ENCODE peak calls at places on chromosomes 6 and 20, in seven cellular contexts. E, S, Q, Z, O, F and Y are unnamed samples.

GRCh38 chr6:43181942-43182860 is at the start of gene CUL9:
- DNase-seq in E (peak; percentile 57), S (peak; percentile 72), Q (peak; percentile 87), Z (peak; percentile 86), O (peak; percentile 74), F (peak; percentile 92), Y (peak; percentile 64)

GRCh38 chr20:63625771-63626423 is 1.0 kb downstream of the GMEB2 start:
- DNase-seq in E (peak; percentile 39), S (peak; percentile 18), Q (no peak), Z (peak; percentile 52), O (no peak), F (peak; percentile 72), Y (no peak)

GRCh38 chr6:135300576-135300975 is 119.5 kb downstream of the MYB start:
- DNase-seq in E (no peak), S (no peak), Q (no peak), Z (no peak), O (no peak), F (no peak), Y (no peak)

GRCh38 chr6:140636698-140637402 is 1262.4 kb upstream of the CITED2 start:
- DNase-seq in E (no peak), S (no peak), Q (no peak), Z (no peak), O (no peak), F (no peak), Y (no peak)

GRCh38 chr6:166307082-166307980 is 861 bp downstream of the PRR18 start:
- DNase-seq in E (no peak), S (no peak), Q (peak; percentile 61), Z (no peak), O (no peak), F (no peak), Y (no peak)

GRCh38 chr20:57869951-57870315 is 160.1 kb upstream of the PMEPA1 start:
- DNase-seq in E (no peak), S (no peak), Q (no peak), Z (no peak), O (no peak), F (no peak), Y (no peak)

GRCh38 chr6:110357696-110358535 is at the start of gene METTL24:
- DNase-seq in E (no peak), S (no peak), Q (peak; percentile 38), Z (peak; percentile 31), O (no peak), F (no peak), Y (no peak)

GRCh38 chr20:11989018-11989771 is 71.5 kb downstream of the BTBD3 start:
- DNase-seq in E (no peak), S (no peak), Q (no peak), Z (no peak), O (no peak), F (no peak), Y (no peak)

GRCh38 chr6:99019341-99019740 is 71.6 kb upstream of the FBXL4 start:
- DNase-seq in E (no peak), S (no peak), Q (no peak), Z (no peak), O (no peak), F (no peak), Y (no peak)

GRCh38 chr20:54063998-54064676 is 6.3 kb downstream of the BCAS1 start:
- DNase-seq in E (no peak), S (no peak), Q (no peak), Z (peak; percentile 46), O (no peak), F (no peak), Y (no peak)

GRCh38 chr6:137856138-137856898 is 10.7 kb upstream of the TNFAIP3 start:
- DNase-seq in E (no peak), S (no peak), Q (no peak), Z (no peak), O (no peak), F (no peak), Y (peak; percentile 65)

GRCh38 chr20:41366546-41367392 is at the start of gene EMILIN3:
- DNase-seq in E (no peak), S (no peak), Q (no peak), Z (no peak), O (no peak), F (no peak), Y (no peak)

GRCh38 chr6:5133943-5134342 is 48.8 kb downstream of the PPP1R3G start:
- DNase-seq in E (no peak), S (no peak), Q (no peak), Z (no peak), O (no peak), F (no peak), Y (no peak)

GRCh38 chr6:40287296-40287820 is 299.8 kb downstream of the LRFN2 start:
- DNase-seq in E (no peak), S (no peak), Q (no peak), Z (no peak), O (no peak), F (no peak), Y (no peak)

GRCh38 chr6:47524136-47524840 is 46.7 kb downstream of the CD2AP start:
- DNase-seq in E (no peak), S (no peak), Q (no peak), Z (no peak), O (no peak), F (no peak), Y (no peak)

GRCh38 chr20:11387189-11387754 is 530.4 kb upstream of the BTBD3 start:
- DNase-seq in E (no peak), S (no peak), Q (no peak), Z (no peak), O (no peak), F (no peak), Y (peak; percentile 84)

GRCh38 chr6:80531676-80532619 is 425.5 kb downstream of the BCKDHB start:
- DNase-seq in E (no peak), S (no peak), Q (no peak), Z (no peak), O (no peak), F (no peak), Y (no peak)

GRCh38 chr20:10490706-10491105 is 55.6 kb downstream of the SLX4IP start:
- DNase-seq in E (no peak), S (no peak), Q (peak; percentile 11), Z (no peak), O (no peak), F (no peak), Y (no peak)

GRCh38 chr20:137668-138131 is 4.7 kb upstream of the DEFB126 start:
- DNase-seq in E (peak; percentile 63), S (no peak), Q (no peak), Z (peak; percentile 38), O (no peak), F (no peak), Y (no peak)

GRCh38 chr6:38259736-38260135 is 380.0 kb downstream of the BTBD9 start:
- DNase-seq in E (no peak), S (no peak), Q (no peak), Z (no peak), O (no peak), F (no peak), Y (peak; percentile 25)

GRCh38 chr6:47478233-47479155 is 905 bp downstream of the CD2AP start:
- DNase-seq in E (peak; percentile 38), S (no peak), Q (no peak), Z (no peak), O (no peak), F (no peak), Y (no peak)

GRCh38 chr20:50744143-50744792 is 12.9 kb downstream of the PARD6B start:
- DNase-seq in E (peak; percentile 89), S (no peak), Q (peak; percentile 5), Z (no peak), O (no peak), F (peak; percentile 70), Y (peak; percentile 89)

GRCh38 chr6:105501246-105501645 is 98.4 kb upstream of the PREP start:
- DNase-seq in E (no peak), S (no peak), Q (no peak), Z (no peak), O (no peak), F (no peak), Y (no peak)

GRCh38 chr20:58510921-58511320 is 4.3 kb downstream of the APCDD1L start:
- DNase-seq in E (no peak), S (no peak), Q (no peak), Z (no peak), O (no peak), F (no peak), Y (no peak)

GRCh38 chr6:33962186-33962585 is 158.4 kb upstream of the MLN start:
- DNase-seq in E (no peak), S (no peak), Q (no peak), Z (no peak), O (no peak), F (peak; percentile 5), Y (no peak)

GRCh38 chr20:830011-830521 is 3.4 kb upstream of the FAM110A start:
- DNase-seq in E (no peak), S (no peak), Q (no peak), Z (no peak), O (no peak), F (peak; percentile 5), Y (no peak)

GRCh38 chr20:45406260-45407066 is 1.6 kb upstream of the DBNDD2 start:
- DNase-seq in E (peak; percentile 85), S (peak; percentile 36), Q (peak; percentile 82), Z (peak; percentile 53), O (no peak), F (peak; percentile 87), Y (peak; percentile 3)

GRCh38 chr6:11025911-11026635 is 18.0 kb downstream of the ELOVL2 start:
- DNase-seq in E (no peak), S (no peak), Q (no peak), Z (no peak), O (no peak), F (no peak), Y (no peak)

GRCh38 chr6:138115191-138115590 is 8.0 kb upstream of the PERP start:
- DNase-seq in E (no peak), S (no peak), Q (no peak), Z (no peak), O (no peak), F (no peak), Y (no peak)

GRCh38 chr20:62208805-62209755 is 11.0 kb downstream of the HRH3 start:
- DNase-seq in E (no peak), S (no peak), Q (no peak), Z (no peak), O (no peak), F (no peak), Y (no peak)

GRCh38 chr6:4901256-4902061 is 102.4 kb downstream of the RPP40 start:
- DNase-seq in E (no peak), S (no peak), Q (no peak), Z (no peak), O (no peak), F (no peak), Y (no peak)

GRCh38 chr6:136317023-136317649 is 27.5 kb upstream of the BCLAF1 start:
- DNase-seq in E (peak; percentile 46), S (peak; percentile 29), Q (peak; percentile 58), Z (peak; percentile 74), O (peak; percentile 35), F (peak; percentile 65), Y (peak; percentile 28)

GRCh38 chr6:89438248-89438647 is 5.3 kb downstream of the ANKRD6 start:
- DNase-seq in E (no peak), S (no peak), Q (no peak), Z (no peak), O (no peak), F (no peak), Y (no peak)

GRCh38 chr6:112576421-112576820 is 229.3 kb downstream of the RFPL4B start:
- DNase-seq in E (no peak), S (no peak), Q (no peak), Z (no peak), O (no peak), F (no peak), Y (peak; percentile 42)

GRCh38 chr6:46242921-46243320 is 72.1 kb upstream of the ENPP5 start:
- DNase-seq in E (no peak), S (no peak), Q (no peak), Z (no peak), O (no peak), F (no peak), Y (no peak)